ENCODE peak calls at places on chromosomes 6 and 20, in five cellular contexts. I, V, W, M and R are unnamed samples. For H3K9me3, the result is how much of the 10 kb centered on the place peaks cover.

GRCh38 chr6:41700577-41701347 is 34.6 kb downstream of the TFEB start:
- DNase-seq in W (no peak), I (no peak), V (no peak), M (no peak), R (no peak)

GRCh38 chr20:60262967-60263603 is 304.9 kb downstream of the CDH26 start:
- DNase-seq in V (no peak), M (no peak), W (peak), I (peak), R (peak)

GRCh38 chr6:125986295-125986955 is at the start of gene TRMT11:
- DNase-seq in M (peak), V (peak), I (peak), W (peak), R (peak)

GRCh38 chr6:117932001-117932400 is 24.9 kb downstream of the SLC35F1 start:
- DNase-seq in W (no peak), V (no peak), I (no peak), M (no peak), R (no peak)

GRCh38 chr20:16490696-16491095 is 82.6 kb downstream of the KIF16B start:
- DNase-seq in V (no peak), W (no peak), I (no peak), M (no peak), R (no peak)

GRCh38 chr6:77403424-77403823 is 59.9 kb downstream of the HTR1B start:
- DNase-seq in I (peak), W (no peak), M (no peak), V (no peak), R (no peak)

GRCh38 chr6:130943738-130944137 is 116.5 kb downstream of the SMLR1 start:
- DNase-seq in V (no peak), I (no peak), M (no peak), W (no peak), R (no peak)

GRCh38 chr6:125044667-125045066 is 82.4 kb downstream of the RNF217 start:
- DNase-seq in W (no peak), V (no peak), M (no peak), I (no peak), R (no peak)

GRCh38 chr6:144415014-144415413 is 129.9 kb downstream of the UTRN start:
- DNase-seq in V (no peak), W (no peak), I (peak), M (no peak), R (no peak)

GRCh38 chr20:63635431-63636141 is 8.7 kb upstream of the GMEB2 start:
- DNase-seq in W (no peak), M (no peak), V (no peak), I (no peak), R (no peak)

GRCh38 chr6:63888416-63888815 is 252.8 kb downstream of the PHF3 start:
- DNase-seq in I (no peak), W (no peak), M (no peak), V (no peak), R (no peak)

GRCh38 chr6:151391021-151391470 is 313 bp downstream of the ZBTB2 start:
- DNase-seq in V (peak), M (peak), W (peak), I (peak), R (peak)

GRCh38 chr6:7725849-7726415 is at the start of gene BMP6:
- DNase-seq in M (peak), V (peak), W (peak), I (peak), R (peak)

GRCh38 chr6:36625161-36625919 is 31.2 kb downstream of the SRSF3 start:
- DNase-seq in V (no peak), M (no peak), W (no peak), I (peak), R (peak)

GRCh38 chr6:150177260-150178246 is 34.7 kb downstream of the PPP1R14C start:
- DNase-seq in W (no peak), M (no peak), I (no peak), V (no peak), R (no peak)

GRCh38 chr6:136989591-136990578 is 54.9 kb downstream of the IL20RA start:
- DNase-seq in I (peak), M (no peak), W (peak), V (no peak), R (peak)

GRCh38 chr6:110053395-110054240 is 75.5 kb downstream of the GPR6 start:
- DNase-seq in V (no peak), I (peak), M (no peak), W (peak), R (peak)

GRCh38 chr20:38970302-38970701 is 8.2 kb downstream of the DHX35 start:
- DNase-seq in M (no peak), I (peak), W (no peak), V (no peak), R (no peak)

GRCh38 chr6:166046232-166046631 is 121.4 kb downstream of the TBXT start:
- DNase-seq in M (peak), I (peak), V (no peak), W (no peak), R (no peak)

GRCh38 chr6:133697666-133698065 is 191.2 kb upstream of the TCF21 start:
- DNase-seq in M (no peak), W (no peak), I (no peak), V (no peak), R (peak)

GRCh38 chr6:18425218-18425617 is 38.1 kb downstream of the RNF144B start:
- DNase-seq in V (no peak), M (no peak), I (no peak), W (no peak), R (no peak)

GRCh38 chr6:28658475-28659249 is 133.0 kb downstream of the GPX5 start:
- DNase-seq in W (peak), M (no peak), V (no peak), I (peak), R (no peak)

GRCh38 chr20:63090682-63091571 is 84.2 kb upstream of the BHLHE23 start:
- DNase-seq in V (peak), I (no peak), M (peak), W (no peak), R (no peak)

GRCh38 chr20:21971436-21971835 is 266.0 kb downstream of the PAX1 start:
- DNase-seq in V (no peak), W (no peak), I (no peak), M (no peak), R (no peak)

GRCh38 chr20:51100617-51101016 is 77.7 kb upstream of the KCNG1 start:
- DNase-seq in M (no peak), I (no peak), V (no peak), W (no peak), R (no peak)

GRCh38 chr20:10550204-10551118 is 115.4 kb downstream of the SLX4IP start:
- DNase-seq in W (no peak), V (no peak), I (no peak), M (no peak), R (no peak)

GRCh38 chr6:165222315-165223025 is 86.9 kb downstream of the C6orf118 start:
- DNase-seq in V (no peak), M (no peak), I (peak), W (no peak), R (peak)

GRCh38 chr6:73679009-73679408 is 17.0 kb upstream of the CD109 start:
- DNase-seq in W (no peak), I (no peak), V (no peak), M (no peak), R (no peak)

GRCh38 chr6:14439419-14439818 is 321.8 kb downstream of the CD83 start:
- DNase-seq in V (no peak), W (no peak), M (no peak), I (no peak), R (no peak)
- H3K4me3 ChIP-seq in V (no peak), W (no peak), M (no peak), I (no peak), R (no peak)

GRCh38 chr20:41223112-41223511 is 85.8 kb downstream of the PLCG1 start:
- DNase-seq in V (no peak), M (no peak), W (no peak), I (peak), R (no peak)
- H3K27ac ChIP-seq in V (peak), M (no peak), W (no peak), I (peak), R (no peak)

GRCh38 chr20:49285813-49286494 is 8.1 kb upstream of the ZNFX1 start:
- DNase-seq in I (no peak), W (no peak), M (no peak), V (no peak), R (no peak)
- H3K9me3 ChIP-seq in I (under half), W (under half), M (under half), V (under half), R (under half)

DNA sequence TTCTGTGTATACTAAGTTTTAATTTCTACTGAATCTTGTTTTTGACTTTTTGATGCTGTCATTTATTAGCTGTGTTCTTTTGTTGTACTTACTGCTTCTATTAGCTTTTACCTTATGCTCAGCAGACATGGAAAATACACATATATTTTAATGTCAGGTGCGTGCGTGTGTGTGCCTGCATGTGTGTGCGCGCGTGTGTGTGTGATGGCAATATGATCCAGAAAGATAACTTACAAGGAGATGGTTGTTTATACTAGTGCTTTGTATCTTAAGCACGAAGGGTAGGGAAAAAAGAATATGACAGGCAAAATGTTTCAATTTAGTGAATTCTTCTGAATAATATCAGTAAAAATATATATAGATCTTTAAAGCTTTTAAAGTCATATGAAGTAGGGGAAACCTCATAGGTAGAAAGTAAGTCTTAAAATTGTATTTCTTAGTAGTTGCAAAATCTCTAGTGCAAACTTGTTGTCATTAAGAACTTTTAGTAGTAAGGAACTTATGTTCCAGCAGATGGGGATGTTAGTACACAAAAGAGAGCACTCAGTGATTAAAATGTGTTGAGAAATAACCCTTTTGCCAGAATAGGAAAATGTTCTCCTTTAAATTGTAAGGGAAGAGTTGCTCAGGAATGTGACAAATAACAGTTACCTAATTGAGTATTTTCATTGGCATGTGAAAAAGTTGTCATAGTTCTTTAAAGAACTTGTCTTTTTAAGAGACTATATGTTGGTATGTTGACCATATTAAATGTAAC is 13.2 kb downstream of the QKI start:
- DNase-seq in V (no peak), W (no peak), M (no peak), I (peak), R (no peak)
- H3K4me3 ChIP-seq in V (peak), W (no peak), M (no peak), I (peak), R (no peak)

DNA sequence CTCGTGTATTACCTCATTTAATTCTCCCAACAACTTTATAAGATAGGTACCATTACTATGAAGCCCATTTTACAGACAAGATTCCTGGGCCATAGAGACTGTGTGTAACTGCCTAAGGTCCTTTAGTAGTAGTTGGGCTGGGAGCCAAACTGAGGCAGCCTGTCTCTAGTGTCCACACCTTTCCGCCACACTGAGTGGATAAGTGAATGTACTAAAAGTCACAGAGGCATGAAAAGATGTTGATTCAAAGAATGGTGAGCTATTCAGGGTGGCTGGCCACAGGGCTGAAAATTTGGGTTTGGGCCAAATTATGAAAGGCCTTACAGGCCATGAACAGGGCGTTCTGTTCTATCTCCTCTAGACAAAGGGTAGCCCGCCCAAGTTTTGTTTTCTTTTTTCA is 11.0 kb downstream of the CD24 start:
- DNase-seq in V (no peak), I (no peak), W (no peak), M (no peak), R (no peak)
- H3K27ac ChIP-seq in V (no peak), I (no peak), W (no peak), M (no peak), R (no peak)